ENCODE peak calls at places on chromosomes 13 and 19, in eight cellular contexts. One of them, this sample, is unnamed.

GRCh38 chr19:42242071-42242511 is 311 bp downstream of the GSK3A start:
- DNase-seq in sigmoid colon: no peak
- DNase-seq in stimulated activated CD4-positive, alpha-beta T cell treated with anti-CD3 and anti-CD28 coated beads, Interleukin-1b, Interleukin-23, amount 100 ng/mL, for 48 hours: peak; percentile 30
- DNase-seq in SW480: no peak
- DNase-seq in activated CD8-positive, alpha-beta memory T cell treated with anti-CD3 and anti-CD28 coated beads, Interleukin-2, amount 50 U/mL, for 4 hours: no peak
- DNase-seq in WTC11: no peak
- DNase-seq in kidney tubule cell: peak; percentile 6
- DNase-seq in B cell: no peak
- DNase-seq in this sample: no peak

GRCh38 chr19:36009633-36010379 is 1.2 kb upstream of the SYNE4 start:
- DNase-seq in sigmoid colon: no peak
- DNase-seq in stimulated activated CD4-positive, alpha-beta T cell treated with anti-CD3 and anti-CD28 coated beads, Interleukin-1b, Interleukin-23, amount 100 ng/mL, for 48 hours: no peak
- DNase-seq in SW480: no peak
- DNase-seq in activated CD8-positive, alpha-beta memory T cell treated with anti-CD3 and anti-CD28 coated beads, Interleukin-2, amount 50 U/mL, for 4 hours: no peak
- DNase-seq in WTC11: no peak
- DNase-seq in kidney tubule cell: no peak
- DNase-seq in B cell: no peak
- DNase-seq in this sample: no peak

GRCh38 chr13:52852444-52852843 is 4.0 kb upstream of the PCDH8 start:
- DNase-seq in sigmoid colon: no peak
- DNase-seq in stimulated activated CD4-positive, alpha-beta T cell treated with anti-CD3 and anti-CD28 coated beads, Interleukin-1b, Interleukin-23, amount 100 ng/mL, for 48 hours: no peak
- DNase-seq in SW480: no peak
- DNase-seq in activated CD8-positive, alpha-beta memory T cell treated with anti-CD3 and anti-CD28 coated beads, Interleukin-2, amount 50 U/mL, for 4 hours: no peak
- DNase-seq in WTC11: no peak
- DNase-seq in kidney tubule cell: no peak
- DNase-seq in B cell: no peak
- DNase-seq in this sample: no peak

GRCh38 chr13:98300956-98301641 is 124.0 kb upstream of the RNF113B start:
- DNase-seq in sigmoid colon: no peak
- DNase-seq in stimulated activated CD4-positive, alpha-beta T cell treated with anti-CD3 and anti-CD28 coated beads, Interleukin-1b, Interleukin-23, amount 100 ng/mL, for 48 hours: no peak
- DNase-seq in SW480: peak; percentile 85
- DNase-seq in activated CD8-positive, alpha-beta memory T cell treated with anti-CD3 and anti-CD28 coated beads, Interleukin-2, amount 50 U/mL, for 4 hours: no peak
- DNase-seq in WTC11: no peak
- DNase-seq in kidney tubule cell: peak; percentile 66
- DNase-seq in B cell: no peak
- DNase-seq in this sample: no peak

GRCh38 chr13:25688524-25688923 is 316.8 kb downstream of the ATP8A2 start:
- DNase-seq in sigmoid colon: no peak
- DNase-seq in stimulated activated CD4-positive, alpha-beta T cell treated with anti-CD3 and anti-CD28 coated beads, Interleukin-1b, Interleukin-23, amount 100 ng/mL, for 48 hours: no peak
- DNase-seq in SW480: peak; percentile 8
- DNase-seq in activated CD8-positive, alpha-beta memory T cell treated with anti-CD3 and anti-CD28 coated beads, Interleukin-2, amount 50 U/mL, for 4 hours: no peak
- DNase-seq in WTC11: no peak
- DNase-seq in kidney tubule cell: no peak
- DNase-seq in B cell: no peak
- DNase-seq in this sample: no peak

GRCh38 chr19:57637379-57637778 is 4.4 kb downstream of the ZNF211 start:
- DNase-seq in sigmoid colon: no peak
- DNase-seq in stimulated activated CD4-positive, alpha-beta T cell treated with anti-CD3 and anti-CD28 coated beads, Interleukin-1b, Interleukin-23, amount 100 ng/mL, for 48 hours: no peak
- DNase-seq in SW480: no peak
- DNase-seq in activated CD8-positive, alpha-beta memory T cell treated with anti-CD3 and anti-CD28 coated beads, Interleukin-2, amount 50 U/mL, for 4 hours: no peak
- DNase-seq in WTC11: no peak
- DNase-seq in kidney tubule cell: no peak
- DNase-seq in B cell: no peak
- DNase-seq in this sample: no peak

GRCh38 chr19:27672309-27673047 is 1540.5 kb downstream of the UQCRFS1 start:
- DNase-seq in sigmoid colon: no peak
- DNase-seq in stimulated activated CD4-positive, alpha-beta T cell treated with anti-CD3 and anti-CD28 coated beads, Interleukin-1b, Interleukin-23, amount 100 ng/mL, for 48 hours: no peak
- DNase-seq in SW480: peak; percentile 82
- DNase-seq in activated CD8-positive, alpha-beta memory T cell treated with anti-CD3 and anti-CD28 coated beads, Interleukin-2, amount 50 U/mL, for 4 hours: no peak
- DNase-seq in WTC11: no peak
- DNase-seq in kidney tubule cell: no peak
- DNase-seq in B cell: no peak
- DNase-seq in this sample: no peak

GRCh38 chr19:52600639-52601024 is 30.5 kb downstream of the ZNF701 start:
- DNase-seq in sigmoid colon: peak; percentile 62
- DNase-seq in stimulated activated CD4-positive, alpha-beta T cell treated with anti-CD3 and anti-CD28 coated beads, Interleukin-1b, Interleukin-23, amount 100 ng/mL, for 48 hours: no peak
- DNase-seq in SW480: no peak
- DNase-seq in activated CD8-positive, alpha-beta memory T cell treated with anti-CD3 and anti-CD28 coated beads, Interleukin-2, amount 50 U/mL, for 4 hours: peak; percentile 19
- DNase-seq in WTC11: peak; percentile 56
- DNase-seq in kidney tubule cell: no peak
- DNase-seq in B cell: no peak
- DNase-seq in this sample: peak; percentile 28

GRCh38 chr19:53868091-53868891 is 608 bp downstream of the MYADM start:
- DNase-seq in sigmoid colon: peak; percentile 89
- DNase-seq in stimulated activated CD4-positive, alpha-beta T cell treated with anti-CD3 and anti-CD28 coated beads, Interleukin-1b, Interleukin-23, amount 100 ng/mL, for 48 hours: peak; percentile 32
- DNase-seq in SW480: peak; percentile 77
- DNase-seq in activated CD8-positive, alpha-beta memory T cell treated with anti-CD3 and anti-CD28 coated beads, Interleukin-2, amount 50 U/mL, for 4 hours: peak; percentile 33
- DNase-seq in WTC11: peak; percentile 58
- DNase-seq in kidney tubule cell: peak; percentile 70
- DNase-seq in B cell: no peak
- DNase-seq in this sample: peak; percentile 57

GRCh38 chr13:24631922-24632321 is 48.3 kb upstream of the ATP12A start:
- DNase-seq in sigmoid colon: no peak
- DNase-seq in stimulated activated CD4-positive, alpha-beta T cell treated with anti-CD3 and anti-CD28 coated beads, Interleukin-1b, Interleukin-23, amount 100 ng/mL, for 48 hours: no peak
- DNase-seq in SW480: no peak
- DNase-seq in activated CD8-positive, alpha-beta memory T cell treated with anti-CD3 and anti-CD28 coated beads, Interleukin-2, amount 50 U/mL, for 4 hours: no peak
- DNase-seq in WTC11: no peak
- DNase-seq in kidney tubule cell: no peak
- DNase-seq in B cell: no peak
- DNase-seq in this sample: no peak

GRCh38 chr13:114074671-114075315 is 57.6 kb downstream of the RASA3 start:
- DNase-seq in sigmoid colon: peak; percentile 55
- DNase-seq in stimulated activated CD4-positive, alpha-beta T cell treated with anti-CD3 and anti-CD28 coated beads, Interleukin-1b, Interleukin-23, amount 100 ng/mL, for 48 hours: no peak
- DNase-seq in SW480: no peak
- DNase-seq in activated CD8-positive, alpha-beta memory T cell treated with anti-CD3 and anti-CD28 coated beads, Interleukin-2, amount 50 U/mL, for 4 hours: no peak
- DNase-seq in WTC11: no peak
- DNase-seq in kidney tubule cell: no peak
- DNase-seq in B cell: no peak
- DNase-seq in this sample: no peak

GRCh38 chr19:14954071-14954655 is 12.9 kb downstream of the OR7C2 start:
- DNase-seq in sigmoid colon: no peak
- DNase-seq in stimulated activated CD4-positive, alpha-beta T cell treated with anti-CD3 and anti-CD28 coated beads, Interleukin-1b, Interleukin-23, amount 100 ng/mL, for 48 hours: no peak
- DNase-seq in SW480: peak; percentile 35
- DNase-seq in activated CD8-positive, alpha-beta memory T cell treated with anti-CD3 and anti-CD28 coated beads, Interleukin-2, amount 50 U/mL, for 4 hours: no peak
- DNase-seq in WTC11: peak; percentile 87
- DNase-seq in kidney tubule cell: no peak
- DNase-seq in B cell: no peak
- DNase-seq in this sample: no peak

GRCh38 chr19:49543032-49543431 is 15.2 kb downstream of the RCN3 start:
- DNase-seq in sigmoid colon: no peak
- DNase-seq in stimulated activated CD4-positive, alpha-beta T cell treated with anti-CD3 and anti-CD28 coated beads, Interleukin-1b, Interleukin-23, amount 100 ng/mL, for 48 hours: no peak
- DNase-seq in SW480: no peak
- DNase-seq in activated CD8-positive, alpha-beta memory T cell treated with anti-CD3 and anti-CD28 coated beads, Interleukin-2, amount 50 U/mL, for 4 hours: no peak
- DNase-seq in WTC11: no peak
- DNase-seq in kidney tubule cell: no peak
- DNase-seq in B cell: no peak
- DNase-seq in this sample: no peak

GRCh38 chr13:46489586-46490023 is 63.4 kb upstream of the LRCH1 start:
- DNase-seq in sigmoid colon: no peak
- DNase-seq in stimulated activated CD4-positive, alpha-beta T cell treated with anti-CD3 and anti-CD28 coated beads, Interleukin-1b, Interleukin-23, amount 100 ng/mL, for 48 hours: no peak
- DNase-seq in SW480: no peak
- DNase-seq in activated CD8-positive, alpha-beta memory T cell treated with anti-CD3 and anti-CD28 coated beads, Interleukin-2, amount 50 U/mL, for 4 hours: no peak
- DNase-seq in WTC11: no peak
- DNase-seq in kidney tubule cell: peak; percentile 67
- DNase-seq in B cell: no peak
- DNase-seq in this sample: no peak

GRCh38 chr19:49863935-49864320 is 3.4 kb downstream of the PNKP start:
- DNase-seq in sigmoid colon: peak; percentile 64
- DNase-seq in stimulated activated CD4-positive, alpha-beta T cell treated with anti-CD3 and anti-CD28 coated beads, Interleukin-1b, Interleukin-23, amount 100 ng/mL, for 48 hours: no peak
- DNase-seq in SW480: no peak
- DNase-seq in activated CD8-positive, alpha-beta memory T cell treated with anti-CD3 and anti-CD28 coated beads, Interleukin-2, amount 50 U/mL, for 4 hours: no peak
- DNase-seq in WTC11: no peak
- DNase-seq in kidney tubule cell: no peak
- DNase-seq in B cell: no peak
- DNase-seq in this sample: no peak

GRCh38 chr13:110711778-110712070 is 1.8 kb upstream of the ING1 start:
- DNase-seq in sigmoid colon: no peak
- DNase-seq in stimulated activated CD4-positive, alpha-beta T cell treated with anti-CD3 and anti-CD28 coated beads, Interleukin-1b, Interleukin-23, amount 100 ng/mL, for 48 hours: no peak
- DNase-seq in SW480: peak; percentile 18
- DNase-seq in activated CD8-positive, alpha-beta memory T cell treated with anti-CD3 and anti-CD28 coated beads, Interleukin-2, amount 50 U/mL, for 4 hours: no peak
- DNase-seq in WTC11: no peak
- DNase-seq in kidney tubule cell: peak; percentile 49
- DNase-seq in B cell: no peak
- DNase-seq in this sample: no peak

GRCh38 chr19:10116085-10116865 is 3.4 kb downstream of the EIF3G start:
- DNase-seq in sigmoid colon: no peak
- DNase-seq in stimulated activated CD4-positive, alpha-beta T cell treated with anti-CD3 and anti-CD28 coated beads, Interleukin-1b, Interleukin-23, amount 100 ng/mL, for 48 hours: peak; percentile 21
- DNase-seq in SW480: no peak
- DNase-seq in activated CD8-positive, alpha-beta memory T cell treated with anti-CD3 and anti-CD28 coated beads, Interleukin-2, amount 50 U/mL, for 4 hours: no peak
- DNase-seq in WTC11: no peak
- DNase-seq in kidney tubule cell: no peak
- DNase-seq in B cell: no peak
- DNase-seq in this sample: no peak

GRCh38 chr13:87123987-87124784 is 547.0 kb upstream of the SLITRK5 start:
- DNase-seq in sigmoid colon: no peak
- DNase-seq in stimulated activated CD4-positive, alpha-beta T cell treated with anti-CD3 and anti-CD28 coated beads, Interleukin-1b, Interleukin-23, amount 100 ng/mL, for 48 hours: no peak
- DNase-seq in SW480: peak; percentile 92
- DNase-seq in activated CD8-positive, alpha-beta memory T cell treated with anti-CD3 and anti-CD28 coated beads, Interleukin-2, amount 50 U/mL, for 4 hours: no peak
- DNase-seq in WTC11: peak; percentile 16
- DNase-seq in kidney tubule cell: peak; percentile 99
- DNase-seq in B cell: no peak
- DNase-seq in this sample: no peak

GRCh38 chr19:2494084-2494446 is 18.1 kb downstream of the GADD45B start:
- DNase-seq in sigmoid colon: no peak
- DNase-seq in stimulated activated CD4-positive, alpha-beta T cell treated with anti-CD3 and anti-CD28 coated beads, Interleukin-1b, Interleukin-23, amount 100 ng/mL, for 48 hours: no peak
- DNase-seq in SW480: no peak
- DNase-seq in activated CD8-positive, alpha-beta memory T cell treated with anti-CD3 and anti-CD28 coated beads, Interleukin-2, amount 50 U/mL, for 4 hours: peak; percentile 39
- DNase-seq in WTC11: no peak
- DNase-seq in kidney tubule cell: peak; percentile 76
- DNase-seq in B cell: no peak
- DNase-seq in this sample: peak; percentile 29

GRCh38 chr13:31901985-31902384 is 129.6 kb upstream of the FRY start:
- DNase-seq in sigmoid colon: no peak
- DNase-seq in stimulated activated CD4-positive, alpha-beta T cell treated with anti-CD3 and anti-CD28 coated beads, Interleukin-1b, Interleukin-23, amount 100 ng/mL, for 48 hours: no peak
- DNase-seq in SW480: no peak
- DNase-seq in activated CD8-positive, alpha-beta memory T cell treated with anti-CD3 and anti-CD28 coated beads, Interleukin-2, amount 50 U/mL, for 4 hours: no peak
- DNase-seq in WTC11: no peak
- DNase-seq in kidney tubule cell: no peak
- DNase-seq in B cell: no peak
- DNase-seq in this sample: no peak

GRCh38 chr13:109783447-109783814 is 3.0 kb downstream of the IRS2 start:
- DNase-seq in sigmoid colon: no peak
- DNase-seq in stimulated activated CD4-positive, alpha-beta T cell treated with anti-CD3 and anti-CD28 coated beads, Interleukin-1b, Interleukin-23, amount 100 ng/mL, for 48 hours: no peak
- DNase-seq in SW480: no peak
- DNase-seq in activated CD8-positive, alpha-beta memory T cell treated with anti-CD3 and anti-CD28 coated beads, Interleukin-2, amount 50 U/mL, for 4 hours: no peak
- DNase-seq in WTC11: peak; percentile 75
- DNase-seq in kidney tubule cell: no peak
- DNase-seq in B cell: no peak
- DNase-seq in this sample: no peak

This sample was measured in activated CD4-positive, alpha-beta memory T cell treated with anti-CD3 and anti-CD28 coated beads for 36 hours.